ENCODE peak calls at places on chromosome 11, in seven cellular contexts. K is Panc1; C is fibroblast of lung; Z is head of caudate nucleus; R is naive thymus-derived CD8-positive, alpha-beta T cell; T is KBM-7; L is T1000. S is an unnamed sample.

GRCh38 chr11:10770626-10771254 is 19.7 kb downstream of the CTR9 start:
- DNase-seq in Z (peak; percentile 63), K (peak; percentile 51), T (peak; percentile 45), R (no peak), C (peak; percentile 63), L (no peak), S (peak; percentile 76)

GRCh38 chr11:8283510-8284272 is 20.0 kb upstream of the LMO1 start:
- DNase-seq in K (no peak), T (no peak), L (no peak), R (no peak), C (no peak), Z (peak; percentile 33), S (no peak)

GRCh38 chr11:76735218-76735480 is 48.0 kb upstream of the TSKU start:
- DNase-seq in Z (no peak), C (no peak), R (no peak), L (no peak), T (no peak), K (no peak), S (no peak)

GRCh38 chr11:29482510-29482909 is 534.3 kb downstream of the KCNA4 start:
- DNase-seq in C (no peak), T (no peak), L (no peak), R (no peak), K (no peak), Z (no peak), S (no peak)

GRCh38 chr11:45146072-45147016 is at the start of gene PRDM11:
- DNase-seq in T (peak; percentile 51), C (peak; percentile 75), Z (peak; percentile 47), L (peak; percentile 74), R (peak; percentile 11), K (no peak), S (peak; percentile 58)

GRCh38 chr11:13427440-13427839 is 35.6 kb downstream of the BTBD10 start:
- DNase-seq in K (no peak), L (no peak), R (no peak), Z (no peak), C (no peak), T (no peak), S (no peak)

GRCh38 chr11:10900686-10901415 is 43.0 kb upstream of the ZBED5 start:
- DNase-seq in C (peak; percentile 78), L (no peak), T (peak; percentile 21), R (no peak), Z (no peak), K (no peak), S (peak; percentile 67)

GRCh38 chr11:34261820-34262219 is 96.0 kb downstream of the ABTB2 start:
- DNase-seq in C (no peak), T (no peak), Z (peak; percentile 41), R (no peak), K (no peak), L (no peak), S (no peak)

GRCh38 chr11:69815973-69816372 is 3.2 kb downstream of the FGF3 start:
- DNase-seq in T (no peak), Z (no peak), C (no peak), R (no peak), K (no peak), L (no peak), S (no peak)

GRCh38 chr11:65366340-65366773 is 11.8 kb downstream of the TIGD3 start:
- DNase-seq in R (no peak), K (peak; percentile 60), L (no peak), C (peak; percentile 86), Z (no peak), T (peak; percentile 79), S (peak; percentile 90)

GRCh38 chr11:35236667-35237003 is 97.7 kb downstream of the CD44 start:
- DNase-seq in K (no peak), L (peak; percentile 30), Z (no peak), C (no peak), R (no peak), T (peak; percentile 54), S (peak; percentile 47)

GRCh38 chr11:82458777-82459176 is 274.9 kb downstream of the FAM181B start:
- DNase-seq in R (no peak), Z (no peak), L (no peak), K (no peak), T (no peak), C (no peak), S (no peak)

GRCh38 chr11:8059571-8060011 is 21.4 kb upstream of the TUB start:
- DNase-seq in L (no peak), Z (no peak), R (no peak), C (no peak), T (no peak), K (no peak), S (no peak)

GRCh38 chr11:64715756-64716470 is 7.1 kb downstream of the NRXN2 start:
- DNase-seq in L (no peak), T (no peak), Z (no peak), C (no peak), K (no peak), R (no peak), S (no peak)

GRCh38 chr11:36092314-36093030 is 148.6 kb downstream of the LDLRAD3 start:
- DNase-seq in K (no peak), L (no peak), R (no peak), Z (no peak), T (no peak), C (no peak), S (peak; percentile 53)

GRCh38 chr11:25910090-25910489 is 421.8 kb upstream of the ANO3 start:
- DNase-seq in L (no peak), R (no peak), C (peak; percentile 17), T (no peak), Z (no peak), K (no peak), S (peak; percentile 38)

GRCh38 chr11:2933376-2934056 is 4.3 kb upstream of the PHLDA2 start:
- DNase-seq in T (peak; percentile 74), C (peak; percentile 82), L (peak; percentile 75), K (peak; percentile 84), Z (peak; percentile 51), R (no peak), S (no peak)

GRCh38 chr11:117851091-117851490 is 25.4 kb downstream of the FXYD6 start:
- DNase-seq in K (no peak), R (no peak), Z (peak; percentile 1), L (no peak), T (no peak), C (peak; percentile 67), S (peak; percentile 51)

GRCh38 chr11:86671386-86672006 is 920 bp downstream of the ME3 start:
- DNase-seq in L (no peak), R (no peak), T (no peak), C (peak; percentile 42), K (no peak), Z (peak; percentile 58), S (peak; percentile 85)

GRCh38 chr11:61532136-61533038 is 23.8 kb downstream of the LRRC10B start:
- DNase-seq in R (no peak), Z (no peak), C (no peak), L (no peak), K (peak; percentile 33), T (peak; percentile 75), S (peak; percentile 66)

GRCh38 chr11:61505640-61506155 is 2.9 kb upstream of the LRRC10B start:
- DNase-seq in R (no peak), L (no peak), Z (peak; percentile 74), K (no peak), T (no peak), C (no peak), S (no peak)

GRCh38 chr11:67006029-67006884 is 16.7 kb upstream of the SYT12 start:
- DNase-seq in Z (peak; percentile 67), K (no peak), L (no peak), R (no peak), T (peak; percentile 69), C (peak; percentile 31), S (peak; percentile 93)

GRCh38 chr11:1899100-1899499 is 7.4 kb upstream of the PRR33 start:
- DNase-seq in T (no peak), Z (no peak), K (no peak), R (no peak), C (no peak), L (no peak), S (peak; percentile 6)